ENCODE peak calls at places on chromosomes 7 and 10, in eight cellular contexts. One of them, this sample, is unnamed.

GRCh38 chr7:81744389-81744788 is 25.5 kb downstream of the HGF start:
- DNase-seq in GM12878: no peak
- DNase-seq in K562: no peak
- DNase-seq in GM12892: no peak
- DNase-seq in GM12891: no peak
- DNase-seq in transverse colon: no peak
- DNase-seq in upper lobe of left lung: no peak
- DNase-seq in SK-N-SH: no peak
- DNase-seq in this sample: no peak

GRCh38 chr10:80532571-80532970 is 5.1 kb upstream of the SH2D4B start:
- DNase-seq in GM12878: no peak
- DNase-seq in K562: no peak
- DNase-seq in GM12892: no peak
- DNase-seq in GM12891: no peak
- DNase-seq in transverse colon: no peak
- DNase-seq in upper lobe of left lung: no peak
- DNase-seq in SK-N-SH: no peak
- DNase-seq in this sample: no peak

GRCh38 chr7:23261843-23262452 is 15.4 kb downstream of the GPNMB start:
- DNase-seq in GM12878: no peak
- DNase-seq in K562: peak; percentile 86
- DNase-seq in GM12892: peak; percentile 56
- DNase-seq in GM12891: peak; percentile 55
- DNase-seq in transverse colon: peak; percentile 52
- DNase-seq in upper lobe of left lung: peak; percentile 62
- DNase-seq in SK-N-SH: peak; percentile 91
- DNase-seq in this sample: peak; percentile 69

GRCh38 chr7:28806841-28807240 is 151.3 kb downstream of the TRIL start:
- DNase-seq in GM12878: no peak
- DNase-seq in K562: no peak
- DNase-seq in GM12892: no peak
- DNase-seq in GM12891: no peak
- DNase-seq in transverse colon: no peak
- DNase-seq in upper lobe of left lung: no peak
- DNase-seq in SK-N-SH: no peak
- DNase-seq in this sample: no peak

GRCh38 chr10:69944761-69945160 is 107.9 kb upstream of the MACROH2A2 start:
- DNase-seq in GM12878: no peak
- DNase-seq in K562: no peak
- DNase-seq in GM12892: no peak
- DNase-seq in GM12891: no peak
- DNase-seq in transverse colon: no peak
- DNase-seq in upper lobe of left lung: no peak
- DNase-seq in SK-N-SH: peak; percentile 36
- DNase-seq in this sample: no peak

GRCh38 chr10:68172324-68172723 is 59.6 kb downstream of the ATOH7 start:
- DNase-seq in GM12878: peak; percentile 52
- DNase-seq in K562: no peak
- DNase-seq in GM12892: no peak
- DNase-seq in GM12891: no peak
- DNase-seq in transverse colon: no peak
- DNase-seq in upper lobe of left lung: no peak
- DNase-seq in SK-N-SH: no peak
- DNase-seq in this sample: no peak

GRCh38 chr7:136637826-136638225 is 230.6 kb upstream of the CHRM2 start:
- DNase-seq in GM12878: no peak
- DNase-seq in K562: no peak
- DNase-seq in GM12892: no peak
- DNase-seq in GM12891: no peak
- DNase-seq in transverse colon: no peak
- DNase-seq in upper lobe of left lung: no peak
- DNase-seq in SK-N-SH: no peak
- DNase-seq in this sample: no peak

GRCh38 chr10:101694674-101695403 is at the start of gene FBXW4:
- DNase-seq in GM12878: no peak
- DNase-seq in K562: peak; percentile 66
- DNase-seq in GM12892: peak; percentile 79
- DNase-seq in GM12891: peak; percentile 81
- DNase-seq in transverse colon: peak; percentile 75
- DNase-seq in upper lobe of left lung: peak; percentile 72
- DNase-seq in SK-N-SH: peak; percentile 88
- DNase-seq in this sample: peak; percentile 39

GRCh38 chr10:77400041-77400440 is 237.6 kb downstream of the KCNMA1 start:
- DNase-seq in GM12878: no peak
- DNase-seq in K562: no peak
- DNase-seq in GM12892: no peak
- DNase-seq in GM12891: no peak
- DNase-seq in transverse colon: no peak
- DNase-seq in upper lobe of left lung: no peak
- DNase-seq in SK-N-SH: no peak
- DNase-seq in this sample: no peak

GRCh38 chr7:11742496-11742895 is 89.5 kb downstream of the THSD7A start:
- DNase-seq in GM12878: no peak
- DNase-seq in K562: no peak
- DNase-seq in GM12892: no peak
- DNase-seq in GM12891: no peak
- DNase-seq in transverse colon: no peak
- DNase-seq in upper lobe of left lung: no peak
- DNase-seq in SK-N-SH: no peak
- DNase-seq in this sample: peak; percentile 81

GRCh38 chr10:133132711-133133291 is 27.2 kb upstream of the KNDC1 start:
- DNase-seq in GM12878: no peak
- DNase-seq in K562: no peak
- DNase-seq in GM12892: no peak
- DNase-seq in GM12891: no peak
- DNase-seq in transverse colon: no peak
- DNase-seq in upper lobe of left lung: peak; percentile 18
- DNase-seq in SK-N-SH: peak; percentile 30
- DNase-seq in this sample: no peak

GRCh38 chr7:100865372-100865911 is 1.7 kb upstream of the TRIP6 start:
- DNase-seq in GM12878: no peak
- DNase-seq in K562: no peak
- DNase-seq in GM12892: no peak
- DNase-seq in GM12891: no peak
- DNase-seq in transverse colon: no peak
- DNase-seq in upper lobe of left lung: no peak
- DNase-seq in SK-N-SH: peak; percentile 39
- DNase-seq in this sample: peak; percentile 64

GRCh38 chr7:36037121-36037662 is 115.9 kb upstream of the EEPD1 start:
- DNase-seq in GM12878: no peak
- DNase-seq in K562: no peak
- DNase-seq in GM12892: no peak
- DNase-seq in GM12891: no peak
- DNase-seq in transverse colon: peak; percentile 37
- DNase-seq in upper lobe of left lung: peak; percentile 41
- DNase-seq in SK-N-SH: peak; percentile 73
- DNase-seq in this sample: peak; percentile 98

GRCh38 chr7:101315336-101315735 is 6.3 kb downstream of the IFT22 start:
- DNase-seq in GM12878: no peak
- DNase-seq in K562: peak; percentile 61
- DNase-seq in GM12892: no peak
- DNase-seq in GM12891: no peak
- DNase-seq in transverse colon: peak; percentile 46
- DNase-seq in upper lobe of left lung: no peak
- DNase-seq in SK-N-SH: peak; percentile 58
- DNase-seq in this sample: peak; percentile 37

GRCh38 chr10:112739219-112739969 is 210.7 kb upstream of the TCF7L2 start:
- DNase-seq in GM12878: no peak
- DNase-seq in K562: no peak
- DNase-seq in GM12892: no peak
- DNase-seq in GM12891: no peak
- DNase-seq in transverse colon: no peak
- DNase-seq in upper lobe of left lung: no peak
- DNase-seq in SK-N-SH: no peak
- DNase-seq in this sample: no peak

DNA sequence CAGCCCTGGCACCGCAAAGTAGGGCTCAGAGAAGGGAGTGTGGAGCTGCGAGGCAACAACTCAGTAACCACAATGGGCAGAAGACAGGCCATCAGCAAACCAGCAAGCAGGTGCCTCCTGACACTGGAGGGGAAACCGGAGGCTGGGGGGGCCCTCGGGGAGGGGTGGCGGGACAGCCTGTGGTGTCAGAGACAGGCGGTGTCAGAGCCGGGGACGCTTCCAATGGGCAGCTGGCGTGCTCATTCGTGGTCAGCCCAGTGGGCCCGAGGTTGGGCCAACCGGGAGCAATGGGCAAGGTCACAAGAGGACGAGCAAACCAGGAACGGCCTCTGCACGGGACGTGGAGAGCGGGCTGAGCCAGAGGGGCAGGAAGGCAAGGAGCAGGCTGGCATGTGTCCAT is 158.1 kb downstream of the MAD1L1 start:
- DNase-seq in GM12878: no peak
- DNase-seq in K562: no peak
- DNase-seq in GM12892: no peak
- DNase-seq in GM12891: no peak
- DNase-seq in transverse colon: no peak
- DNase-seq in upper lobe of left lung: no peak
- DNase-seq in SK-N-SH: no peak
- DNase-seq in this sample: no peak
- TF ChIP-seq POLR2AphosphoS5 in GM12878: no peak
- TF ChIP-seq POLR2AphosphoS5 in K562: no peak
- TF ChIP-seq POLR2AphosphoS5 in GM12892: no peak
- TF ChIP-seq POLR2AphosphoS5 in GM12891: no peak
- TF ChIP-seq POLR2AphosphoS5 in transverse colon: no peak
- TF ChIP-seq POLR2AphosphoS5 in upper lobe of left lung: no peak
- TF ChIP-seq POLR2AphosphoS5 in SK-N-SH: no peak
- TF ChIP-seq POLR2AphosphoS5 in this sample: no peak

DNA sequence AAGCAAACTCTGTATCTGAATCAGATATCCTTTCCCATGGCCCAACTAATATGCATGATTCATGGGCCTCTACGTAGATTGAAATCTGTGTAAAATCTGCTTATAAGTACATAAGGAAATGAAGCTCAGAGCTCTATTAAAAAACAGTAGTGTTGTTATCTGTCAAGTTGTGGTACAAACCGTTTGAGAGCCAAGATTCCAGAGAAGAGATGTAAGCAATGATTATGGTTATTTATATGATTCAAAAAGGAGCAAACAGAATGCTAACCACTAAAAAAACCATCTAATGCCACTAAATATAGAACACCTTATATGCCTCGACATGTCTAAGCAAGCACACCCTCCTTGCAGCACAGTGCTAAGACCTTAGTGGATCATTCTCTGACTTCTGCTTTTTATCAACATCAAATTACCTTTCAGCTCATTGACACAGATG is 26.6 kb downstream of the RPP38 start:
- DNase-seq in GM12878: no peak
- DNase-seq in K562: no peak
- DNase-seq in GM12892: no peak
- DNase-seq in GM12891: no peak
- DNase-seq in transverse colon: no peak
- DNase-seq in upper lobe of left lung: no peak
- DNase-seq in SK-N-SH: no peak
- DNase-seq in this sample: peak; percentile 66
- TF ChIP-seq POLR2AphosphoS5 in GM12878: no peak
- TF ChIP-seq POLR2AphosphoS5 in K562: no peak
- TF ChIP-seq POLR2AphosphoS5 in GM12892: no peak
- TF ChIP-seq POLR2AphosphoS5 in GM12891: no peak
- TF ChIP-seq POLR2AphosphoS5 in transverse colon: no peak
- TF ChIP-seq POLR2AphosphoS5 in upper lobe of left lung: no peak
- TF ChIP-seq POLR2AphosphoS5 in SK-N-SH: no peak
- TF ChIP-seq POLR2AphosphoS5 in this sample: no peak

GRCh38 chr10:62165803-62166202 is 102.8 kb downstream of the RTKN2 start:
- DNase-seq in GM12878: no peak
- DNase-seq in K562: no peak
- DNase-seq in GM12892: no peak
- DNase-seq in GM12891: no peak
- DNase-seq in transverse colon: no peak
- DNase-seq in upper lobe of left lung: no peak
- DNase-seq in SK-N-SH: no peak
- DNase-seq in this sample: no peak
- TF ChIP-seq POLR2AphosphoS5 in GM12878: no peak
- TF ChIP-seq POLR2AphosphoS5 in K562: no peak
- TF ChIP-seq POLR2AphosphoS5 in GM12892: no peak
- TF ChIP-seq POLR2AphosphoS5 in GM12891: no peak
- TF ChIP-seq POLR2AphosphoS5 in transverse colon: no peak
- TF ChIP-seq POLR2AphosphoS5 in upper lobe of left lung: no peak
- TF ChIP-seq POLR2AphosphoS5 in SK-N-SH: no peak
- TF ChIP-seq POLR2AphosphoS5 in this sample: no peak

GRCh38 chr10:73878365-73878764 is 4.0 kb upstream of the CAMK2G start:
- DNase-seq in GM12878: no peak
- DNase-seq in K562: no peak
- DNase-seq in GM12892: no peak
- DNase-seq in GM12891: no peak
- DNase-seq in transverse colon: no peak
- DNase-seq in upper lobe of left lung: no peak
- DNase-seq in SK-N-SH: no peak
- DNase-seq in this sample: no peak

GRCh38 chr10:73881221-73881919 is 7.0 kb upstream of the CAMK2G start:
- DNase-seq in GM12878: no peak
- DNase-seq in K562: no peak
- DNase-seq in GM12892: no peak
- DNase-seq in GM12891: no peak
- DNase-seq in transverse colon: no peak
- DNase-seq in upper lobe of left lung: no peak
- DNase-seq in SK-N-SH: no peak
- DNase-seq in this sample: no peak

GRCh38 chr10:73877533-73878160 is 3.3 kb upstream of the CAMK2G start:
- DNase-seq in GM12878: no peak
- DNase-seq in K562: no peak
- DNase-seq in GM12892: no peak
- DNase-seq in GM12891: no peak
- DNase-seq in transverse colon: no peak
- DNase-seq in upper lobe of left lung: no peak
- DNase-seq in SK-N-SH: no peak
- DNase-seq in this sample: no peak

GRCh38 chr10:73876971-73877370 is 2.6 kb upstream of the CAMK2G start:
- DNase-seq in GM12878: no peak
- DNase-seq in K562: no peak
- DNase-seq in GM12892: no peak
- DNase-seq in GM12891: no peak
- DNase-seq in transverse colon: no peak
- DNase-seq in upper lobe of left lung: no peak
- DNase-seq in SK-N-SH: no peak
- DNase-seq in this sample: no peak

DNA sequence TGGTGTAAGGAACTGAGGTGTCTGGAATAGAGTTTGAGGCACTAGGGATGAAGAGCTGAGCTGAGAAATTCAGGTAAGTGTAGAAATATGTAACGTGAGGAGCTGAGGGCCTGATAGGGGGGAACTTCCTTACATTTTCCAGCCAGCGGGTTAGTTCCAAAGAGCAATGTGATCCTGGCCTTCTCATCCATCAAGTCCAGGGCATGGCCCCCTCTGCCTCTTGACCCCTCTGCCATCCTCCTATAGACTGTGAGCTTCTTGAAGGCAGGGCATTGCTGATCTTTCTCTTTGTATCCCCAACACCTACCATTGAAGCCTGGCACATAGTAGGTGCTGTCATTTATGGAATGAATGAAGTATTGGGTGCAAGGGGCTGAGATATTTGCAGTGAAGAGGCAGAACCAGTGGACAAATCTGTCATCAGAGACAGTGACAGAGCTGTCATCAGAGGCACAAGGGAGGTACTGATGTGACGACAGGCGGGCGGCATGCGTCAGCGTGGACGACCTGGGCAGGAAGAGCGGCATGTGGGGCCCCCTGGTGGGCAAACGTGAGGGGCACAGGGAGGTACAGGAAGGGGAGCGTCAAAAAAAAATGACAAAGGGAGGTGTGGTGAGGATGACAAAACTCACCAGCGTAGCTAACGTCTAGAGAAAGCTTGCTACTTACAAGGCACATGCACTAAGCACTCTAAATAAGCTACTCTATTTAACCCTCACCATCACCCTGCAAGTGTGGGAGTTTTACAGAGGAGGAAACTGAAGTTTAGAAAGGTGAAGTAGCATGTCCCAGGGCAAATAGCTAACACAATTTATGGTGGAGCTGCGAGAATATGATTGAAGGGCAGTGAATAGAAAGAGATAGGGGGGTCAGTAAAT is 5.2 kb upstream of the CAMK2G start:
- DNase-seq in GM12878: no peak
- DNase-seq in K562: peak; percentile 91
- DNase-seq in GM12892: peak; percentile 63
- DNase-seq in GM12891: peak; percentile 71
- DNase-seq in transverse colon: peak; percentile 93
- DNase-seq in upper lobe of left lung: peak; percentile 91
- DNase-seq in SK-N-SH: peak; percentile 89
- DNase-seq in this sample: peak; percentile 82
- TF ChIP-seq POLR2AphosphoS5 in GM12878: no peak
- TF ChIP-seq POLR2AphosphoS5 in K562: no peak
- TF ChIP-seq POLR2AphosphoS5 in GM12892: no peak
- TF ChIP-seq POLR2AphosphoS5 in GM12891: no peak
- TF ChIP-seq POLR2AphosphoS5 in transverse colon: peak; percentile 43
- TF ChIP-seq POLR2AphosphoS5 in upper lobe of left lung: peak; percentile 65
- TF ChIP-seq POLR2AphosphoS5 in SK-N-SH: no peak
- TF ChIP-seq POLR2AphosphoS5 in this sample: peak; percentile 42